ENCODE peak calls at places on chromosomes 2 and 18, in nine cellular contexts. C is stimulated activated CD4-positive, alpha-beta T cell treated with anti-CD3 and anti-CD28 coated beads, Interleukin-1b, Interleukin-23, amount 100 ng/mL, for 48 hours; U is activated T-cell treated with anti-CD3 and anti-CD28 coated beads for 1 hour; O is iris pigment epithelial cell; Y is activated gamma-delta T cell treated with anti-CD3 and anti-CD28 coated beads, Interleukin-2, amount 50 U/mL, for 16 hours; Z is endothelial cell of umbilical vein; Q is activated CD4-positive, alpha-beta T cell treated with anti-CD3 and anti-CD28 coated beads, Interleukin-2, amount 50 U/mL, for 48 hours; W is foreskin keratinocyte; D is GM20000. V is an unnamed sample.
A peak's percentile ranks its signal among the peaks of the same experiment; 100 is the strongest.

GRCh38 chr2:100675855-100676254 is 113.1 kb downstream of the PDCL3 start:
- DNase-seq in Y (no peak), U (no peak), C (no peak), Q (no peak), O (no peak), W (no peak), Z (no peak), D (no peak), V (no peak)

GRCh38 chr2:12702661-12703121 is 14.0 kb upstream of the TRIB2 start:
- DNase-seq in Z (peak; percentile 93), Y (no peak), D (no peak), O (peak; percentile 85), Q (no peak), W (peak; percentile 93), U (no peak), C (no peak), V (no peak)

GRCh38 chr2:207777124-207777523 is 7.4 kb upstream of the FZD5 start:
- DNase-seq in Q (no peak), Z (no peak), O (no peak), U (no peak), Y (no peak), W (no peak), D (no peak), C (no peak), V (no peak)

GRCh38 chr18:56168049-56168781 is 470.2 kb downstream of the TXNL1 start:
- DNase-seq in Z (peak; percentile 54), Y (no peak), C (no peak), Q (no peak), W (peak; percentile 79), U (no peak), D (no peak), O (peak; percentile 54), V (no peak)

GRCh38 chr18:1663879-1664705 is 759.4 kb downstream of the ADCYAP1 start:
- DNase-seq in W (no peak), Z (peak; percentile 13), U (no peak), C (peak; percentile 19), D (peak; percentile 9), Y (no peak), Q (peak; percentile 39), O (peak; percentile 14), V (peak; percentile 62)

GRCh38 chr2:159635006-159635746 is 18.8 kb upstream of the BAZ2B start:
- DNase-seq in C (no peak), U (no peak), W (no peak), O (no peak), D (no peak), Z (no peak), Y (no peak), Q (no peak), V (no peak)

GRCh38 chr18:43692291-43692690 is 415.0 kb upstream of the SYT4 start:
- DNase-seq in W (no peak), U (no peak), Q (no peak), Y (no peak), O (peak; percentile 78), C (no peak), D (no peak), Z (no peak), V (no peak)

GRCh38 chr2:224976629-224977525 is 65.4 kb downstream of the DOCK10 start:
- DNase-seq in Z (no peak), W (no peak), O (no peak), C (no peak), Q (no peak), U (no peak), D (no peak), Y (no peak), V (no peak)

GRCh38 chr2:24329700-24330099 is 30.6 kb downstream of the ITSN2 start:
- DNase-seq in O (no peak), W (no peak), U (no peak), Y (no peak), Z (peak; percentile 58), C (no peak), Q (no peak), D (peak; percentile 51), V (peak; percentile 57)

GRCh38 chr2:206799083-206799482 is 33.7 kb downstream of the FASTKD2 start:
- DNase-seq in Q (no peak), Y (no peak), W (no peak), C (peak; percentile 20), O (peak; percentile 72), Z (no peak), U (no peak), D (no peak), V (no peak)

V was measured in NAMALWA.